ENCODE peak calls at places on chromosomes 11 and 22, in eight cellular contexts. L, U, T, E, Z, C, N and B are unnamed samples.

GRCh38 chr11:61958590-61958989 is 8.4 kb downstream of the BEST1 start:
- DNase-seq in N (no peak), L (no peak), Z (no peak), C (no peak), E (peak; percentile 7), T (no peak), U (no peak), B (no peak)

GRCh38 chr11:35681181-35681767 is 18.7 kb downstream of the TRIM44 start:
- DNase-seq in E (no peak), T (no peak), L (no peak), Z (no peak), C (no peak), N (no peak), U (no peak), B (no peak)

GRCh38 chr11:123903932-123904331 is 2.0 kb downstream of the OR8D4 start:
- DNase-seq in E (no peak), C (no peak), T (no peak), U (no peak), L (no peak), N (no peak), Z (no peak), B (no peak)

GRCh38 chr11:108474664-108475485 is 7.5 kb upstream of the C11orf65 start:
- DNase-seq in N (no peak), U (no peak), L (peak; percentile 20), T (no peak), Z (no peak), C (peak; percentile 37), E (no peak), B (no peak)

GRCh38 chr11:8070417-8071101 is 10.5 kb upstream of the TUB start:
- DNase-seq in Z (no peak), L (peak; percentile 29), E (no peak), T (peak; percentile 78), U (peak; percentile 52), C (peak; percentile 30), N (peak; percentile 44), B (no peak)

GRCh38 chr11:73252577-73253191 is 19.5 kb upstream of the P2RY6 start:
- DNase-seq in N (no peak), C (no peak), E (no peak), L (peak; percentile 24), T (no peak), U (no peak), Z (no peak), B (no peak)

GRCh38 chr11:30255637-30256036 is 24.8 kb downstream of the FSHB start:
- DNase-seq in Z (no peak), U (no peak), C (no peak), T (no peak), L (no peak), E (no peak), N (no peak), B (no peak)

GRCh38 chr11:13962562-13963168 is at the start of gene SPON1:
- DNase-seq in C (no peak), E (no peak), N (no peak), Z (peak; percentile 22), T (peak; percentile 4), L (peak; percentile 33), U (peak; percentile 69), B (peak; percentile 72)

GRCh38 chr22:40928657-40929056 is 22.5 kb upstream of the RBX1 start:
- DNase-seq in Z (no peak), N (no peak), L (no peak), E (no peak), U (no peak), T (no peak), C (no peak), B (no peak)

GRCh38 chr11:102422817-102423725 is 29.5 kb downstream of the TMEM123 start:
- DNase-seq in C (no peak), E (no peak), N (no peak), Z (no peak), L (no peak), U (peak; percentile 18), T (peak; percentile 29), B (no peak)

GRCh38 chr22:40498454-40499186 is 128.2 kb downstream of the SGSM3 start:
- DNase-seq in C (no peak), E (no peak), Z (no peak), U (peak; percentile 88), N (peak; percentile 94), L (no peak), T (peak; percentile 91), B (no peak)

GRCh38 chr11:106077609-106078517 is at the start of gene AASDHPPT:
- DNase-seq in T (peak; percentile 50), Z (no peak), U (no peak), C (no peak), L (peak; percentile 50), N (peak; percentile 29), E (no peak), B (no peak)

GRCh38 chr11:61053198-61053597 is 49.1 kb upstream of the CD5 start:
- DNase-seq in L (no peak), E (no peak), T (no peak), U (no peak), Z (no peak), C (no peak), N (no peak), B (no peak)

GRCh38 chr11:34650528-34650927 is 29.6 kb downstream of the EHF start:
- DNase-seq in L (no peak), N (no peak), Z (peak; percentile 32), T (peak; percentile 84), E (no peak), U (peak; percentile 87), C (no peak), B (no peak)

GRCh38 chr22:37601540-37602442 is 6.8 kb upstream of the GGA1 start:
- DNase-seq in T (peak; percentile 66), E (no peak), C (peak; percentile 62), N (peak; percentile 16), Z (no peak), U (peak; percentile 49), L (peak; percentile 84), B (no peak)

GRCh38 chr11:104402812-104403521 is 239.0 kb upstream of the PDGFD start:
- DNase-seq in T (no peak), U (peak; percentile 67), Z (no peak), L (no peak), N (no peak), E (no peak), C (no peak), B (no peak)

GRCh38 chr22:23892130-23892529 is 2.1 kb upstream of the MIF start:
- DNase-seq in L (no peak), C (no peak), E (no peak), Z (no peak), T (no peak), N (no peak), U (no peak), B (no peak)

GRCh38 chr11:46705070-46705688 is 4.3 kb downstream of the ZNF408 start:
- DNase-seq in N (no peak), C (no peak), T (no peak), Z (no peak), E (no peak), U (no peak), L (no peak), B (no peak)

GRCh38 chr22:39652990-39653786 is 82.6 kb downstream of the CACNA1I start:
- DNase-seq in N (no peak), U (no peak), T (no peak), Z (no peak), E (no peak), C (no peak), L (no peak), B (no peak)

GRCh38 chr11:20474176-20474950 is 86.8 kb downstream of the PRMT3 start:
- DNase-seq in Z (no peak), C (no peak), E (peak; percentile 17), T (no peak), N (no peak), L (peak; percentile 45), U (no peak), B (peak; percentile 2)

GRCh38 chr11:72573380-72573949 is 100.8 kb downstream of the PDE2A start:
- DNase-seq in L (no peak), N (peak; percentile 39), T (peak; percentile 58), U (peak; percentile 58), Z (no peak), C (peak; percentile 62), E (no peak), B (no peak)